ENCODE peak calls at places on chromosomes 4 and X, in nine cellular contexts. H is lung; Z is heart right ventricle; J is CD4-positive, alpha-beta memory T cell; B is astrocyte of the cerebellum; F is epithelial cell of esophagus; I is HAP-1; M is Caco-2; V is heart left ventricle. O is an unnamed sample.

GRCh38 chrX:10952619-10953018 is 158.5 kb upstream of the HCCS start:
- DNase-seq in F (no peak), J (no peak), B (no peak), I (no peak), H (no peak), V (no peak), M (no peak), Z (no peak), O (no peak)

GRCh38 chr4:119118397-119118796 is 17.2 kb upstream of the MYOZ2 start:
- DNase-seq in B (no peak), Z (no peak), V (no peak), M (no peak), J (no peak), I (no peak), H (no peak), F (peak), O (no peak)

GRCh38 chrX:20374866-20375530 is 108.3 kb upstream of the RPS6KA3 start:
- DNase-seq in J (no peak), V (no peak), B (no peak), F (peak), I (no peak), Z (no peak), H (no peak), M (no peak), O (no peak)

GRCh38 chr4:168863719-168864632 is 146.1 kb downstream of the CBR4 start:
- DNase-seq in H (no peak), M (no peak), I (no peak), J (no peak), V (no peak), Z (no peak), B (no peak), F (no peak), O (no peak)

GRCh38 chr4:150231108-150231770 is 153.0 kb downstream of the DCLK2 start:
- DNase-seq in J (no peak), I (no peak), B (no peak), H (no peak), Z (no peak), F (no peak), M (no peak), V (no peak), O (no peak)

GRCh38 chr4:97238956-97239698 is 904.1 kb downstream of the STPG2 start:
- DNase-seq in Z (no peak), V (no peak), M (no peak), J (no peak), B (no peak), H (no peak), I (peak), F (no peak), O (no peak)

GRCh38 chrX:23003121-23003520 is 3.4 kb downstream of the DDX53 start:
- DNase-seq in Z (no peak), M (no peak), I (no peak), J (no peak), H (no peak), B (no peak), F (peak), V (no peak), O (no peak)

GRCh38 chr4:124386163-124386562 is 326.4 kb downstream of the ANKRD50 start:
- DNase-seq in I (no peak), F (no peak), M (no peak), J (no peak), V (no peak), B (no peak), Z (no peak), H (no peak), O (no peak)

GRCh38 chr4:110630621-110631402 is 7.9 kb upstream of the PITX2 start:
- DNase-seq in V (no peak), F (no peak), J (no peak), B (no peak), H (no peak), I (no peak), M (no peak), Z (no peak), O (no peak)

GRCh38 chr4:162274354-162274753 is 110.6 kb upstream of the FSTL5 start:
- DNase-seq in I (no peak), B (no peak), F (peak), M (no peak), J (no peak), V (no peak), H (no peak), Z (no peak), O (peak)

GRCh38 chr4:140755811-140756291 is 334 bp downstream of the TBC1D9 start:
- DNase-seq in Z (peak), H (peak), B (no peak), I (peak), V (peak), F (peak), M (peak), J (no peak), O (no peak)

GRCh38 chrX:12819231-12819630 is 28.0 kb downstream of the PRPS2 start:
- DNase-seq in V (no peak), H (no peak), I (no peak), B (no peak), Z (no peak), M (no peak), F (peak), J (no peak), O (no peak)

GRCh38 chr4:101218346-101218745 is 129.0 kb downstream of the PPP3CA start:
- DNase-seq in B (no peak), Z (no peak), I (no peak), J (no peak), M (no peak), H (no peak), V (no peak), F (no peak), O (no peak)

GRCh38 chrX:108584617-108585211 is 145.1 kb downstream of the COL4A5 start:
- DNase-seq in F (peak), M (peak), H (no peak), I (peak), J (no peak), B (no peak), Z (no peak), V (no peak), O (no peak)

GRCh38 chr4:148787831-148788477 is 345.7 kb upstream of the NR3C2 start:
- DNase-seq in V (no peak), I (peak), J (no peak), Z (peak), F (peak), B (peak), M (peak), H (no peak), O (no peak)

GRCh38 chrX:11239230-11239629 is 54.0 kb upstream of the AMELX start:
- DNase-seq in H (no peak), V (no peak), I (peak), Z (no peak), M (peak), J (no peak), F (peak), B (no peak), O (no peak)

GRCh38 chr4:8709729-8710360 is 117.3 kb downstream of the CPZ start:
- DNase-seq in M (no peak), B (no peak), V (no peak), Z (no peak), F (no peak), H (no peak), J (no peak), I (no peak), O (no peak)

GRCh38 chr4:120052840-120053239 is 13.8 kb downstream of the MAD2L1 start:
- DNase-seq in J (no peak), M (no peak), B (peak), F (peak), V (no peak), H (peak), Z (peak), I (no peak), O (peak)

GRCh38 chrX:72467171-72467570 is 105.5 kb downstream of the HDAC8 start:
- DNase-seq in M (no peak), J (no peak), H (no peak), V (no peak), B (no peak), Z (no peak), I (no peak), F (no peak), O (no peak)

GRCh38 chr4:112119358-112119783 is 25.9 kb upstream of the FAM241A start:
- DNase-seq in H (no peak), I (no peak), F (no peak), V (no peak), J (no peak), Z (no peak), B (no peak), M (no peak), O (no peak)

GRCh38 chr4:89755210-89755609 is 81.8 kb downstream of the SNCA start:
- DNase-seq in M (no peak), B (no peak), I (no peak), J (no peak), H (no peak), V (no peak), F (no peak), Z (no peak), O (no peak)

GRCh38 chrX:11113731-11114130 is 2.6 kb downstream of the HCCS start:
- DNase-seq in J (no peak), F (peak), H (no peak), V (no peak), I (no peak), M (no peak), Z (no peak), B (no peak), O (no peak)

GRCh38 chr4:143026459-143027170 is 158.1 kb upstream of the USP38 start:
- DNase-seq in J (no peak), Z (no peak), I (no peak), H (no peak), F (no peak), V (no peak), M (no peak), B (no peak), O (no peak)

GRCh38 chrX:39601193-39602085 is 496.3 kb downstream of the BCOR start:
- DNase-seq in H (no peak), B (no peak), I (no peak), J (no peak), M (no peak), V (no peak), Z (no peak), F (no peak), O (no peak)

GRCh38 chrX:13078739-13079444 is 34.5 kb upstream of the FAM9C start:
- DNase-seq in B (peak), V (peak), M (no peak), H (no peak), J (no peak), I (no peak), F (no peak), Z (peak), O (peak)

GRCh38 chr4:158821228-158822009 is 52.6 kb downstream of the FNIP2 start:
- DNase-seq in V (no peak), Z (no peak), H (no peak), I (no peak), B (no peak), J (no peak), F (no peak), M (no peak), O (no peak)

GRCh38 chrX:56068274-56068758 is 163.8 kb upstream of the KLF8 start:
- DNase-seq in I (no peak), J (peak), B (no peak), H (no peak), Z (no peak), F (peak), V (peak), M (no peak), O (no peak)

GRCh38 chrX:632391-633042 is 1.9 kb downstream of the SHOX start:
- DNase-seq in Z (no peak), F (no peak), V (no peak), M (no peak), H (no peak), I (no peak), J (no peak), B (no peak), O (no peak)

GRCh38 chr4:183610033-183610432 is 49.0 kb downstream of the RWDD4 start:
- DNase-seq in M (no peak), Z (no peak), V (no peak), J (no peak), H (no peak), I (peak), B (no peak), F (no peak), O (no peak)

GRCh38 chrX:2871817-2872216 is 43.1 kb downstream of the GYG2 start:
- DNase-seq in M (no peak), Z (no peak), J (no peak), V (no peak), B (no peak), I (no peak), F (no peak), H (no peak), O (no peak)

GRCh38 chr4:73434311-73434710 is 1.7 kb upstream of the AFP start:
- DNase-seq in V (no peak), J (no peak), Z (no peak), M (no peak), F (peak), I (no peak), H (no peak), B (no peak), O (no peak)

GRCh38 chrX:50471390-50471789 is 765 bp upstream of the DGKK start:
- DNase-seq in M (peak), I (no peak), J (no peak), H (no peak), F (no peak), Z (no peak), V (no peak), B (no peak), O (no peak)

GRCh38 chrX:50470103-50471031 is at the start of gene DGKK:
- DNase-seq in H (no peak), F (no peak), I (peak), B (no peak), J (no peak), Z (no peak), M (peak), V (no peak), O (no peak)

DNA sequence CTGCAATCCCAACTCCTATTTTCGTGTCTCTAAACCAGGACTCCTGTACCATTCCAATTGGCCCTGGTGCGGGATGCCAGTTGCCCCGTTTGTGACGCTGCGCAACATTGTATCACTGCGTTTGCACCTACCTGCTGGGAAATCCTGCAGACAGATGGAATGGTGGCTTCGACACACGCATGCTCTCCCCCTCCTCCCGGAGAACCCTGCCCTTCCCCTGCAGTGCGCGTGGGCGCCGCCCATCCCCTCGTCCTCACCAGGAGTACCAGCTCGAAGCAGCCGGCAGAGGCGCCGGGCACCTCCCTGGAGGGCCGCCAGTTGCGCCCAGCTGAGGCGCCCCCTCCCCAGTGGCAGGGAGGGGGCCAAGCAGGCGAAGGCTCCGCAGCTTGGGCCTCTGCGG is 1.4 kb downstream of the DGKK start:
- DNase-seq in M (peak), F (no peak), H (no peak), Z (no peak), B (no peak), V (no peak), J (no peak), I (no peak), O (no peak)
- H3K4me3 ChIP-seq in M (peak), F (no peak), H (no peak), Z (no peak), B (no peak), V (no peak), J (no peak), I (no peak), O (no peak)

DNA sequence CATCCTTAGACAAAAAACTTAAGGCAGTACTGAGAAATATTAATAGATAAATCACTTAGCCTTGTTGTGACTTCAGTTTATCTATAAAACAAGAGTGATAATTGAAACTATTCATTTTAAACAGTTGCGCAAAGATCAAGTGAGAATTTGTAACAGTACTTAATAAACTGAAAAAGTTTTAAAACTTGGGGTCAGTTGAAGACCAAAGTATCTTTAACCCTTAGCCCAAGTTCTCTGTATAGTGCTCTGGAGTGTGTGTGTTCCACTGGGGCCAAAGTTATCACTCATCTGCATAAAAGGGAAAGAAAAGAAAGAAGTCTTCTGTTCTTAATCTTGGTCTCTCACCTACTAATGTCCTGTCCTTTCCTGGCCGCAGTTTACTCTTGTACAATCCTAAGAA is 11.3 kb downstream of the SMIM14 start:
- DNase-seq in H (no peak), V (no peak), Z (no peak), B (no peak), F (no peak), M (no peak), I (no peak), J (no peak), O (no peak)
- H3K4me3 ChIP-seq in H (no peak), V (no peak), Z (no peak), B (no peak), F (no peak), M (no peak), I (no peak), J (no peak), O (no peak)

GRCh38 chrX:130300010-130300282 is 31.2 kb upstream of the ZNF280C start:
- DNase-seq in Z (no peak), H (no peak), M (no peak), V (no peak), B (no peak), F (no peak), J (no peak), I (no peak), O (no peak)
- H3K4me3 ChIP-seq in Z (no peak), H (no peak), M (no peak), V (no peak), B (no peak), F (no peak), J (no peak), I (no peak), O (no peak)

GRCh38 chrX:45714864-45715263 is 514.2 kb upstream of the DIPK2B start:
- DNase-seq in V (peak), I (no peak), H (no peak), J (no peak), Z (peak), F (peak), B (no peak), M (no peak), O (no peak)
- H3K4me3 ChIP-seq in V (no peak), I (no peak), H (no peak), J (no peak), Z (no peak), F (no peak), B (no peak), M (no peak), O (no peak)